ENCODE peak calls at places on chromosomes 2 and 18, in nine cellular contexts. Q is M059J; E is activated T-cell treated with anti-CD3 and anti-CD28 coated beads, Interleukin-2, amount 50 U/mL, for 48 hours; R is EH; U is neural crest cell; S is astrocyte of the spinal cord; P is AG04449; I is neural progenitor cell; F is caudate nucleus. Z is an unnamed sample.

GRCh38 chr2:117921520-117921919 is 92.3 kb downstream of the CCDC93 start:
- DNase-seq in Q (no peak), E (no peak), R (no peak), U (no peak), S (no peak), P (no peak), I (no peak), F (no peak), Z (no peak)

GRCh38 chr18:68721681-68722583 is 7.0 kb upstream of the TMX3 start:
- DNase-seq in Q (peak), E (no peak), R (peak), U (no peak), S (peak), P (no peak), I (no peak), F (no peak), Z (no peak)

GRCh38 chr2:143422681-143423080 is 293.5 kb downstream of the ARHGAP15 start:
- DNase-seq in Q (no peak), E (no peak), R (no peak), U (no peak), S (no peak), P (no peak), I (no peak), F (no peak), Z (no peak)

GRCh38 chr2:133326651-133327397 is 241.4 kb downstream of the NCKAP5 start:
- DNase-seq in Q (peak), E (no peak), R (peak), U (no peak), S (peak), P (peak), I (peak), F (no peak), Z (peak)

GRCh38 chr2:241288489-241288888 is 27.0 kb downstream of the HDLBP start:
- DNase-seq in Q (no peak), E (no peak), R (no peak), U (no peak), S (peak), P (no peak), I (no peak), F (no peak), Z (no peak)

GRCh38 chr2:127859712-127860085 is 1.7 kb upstream of the POLR2D start:
- DNase-seq in Q (no peak), E (peak), R (no peak), U (no peak), S (no peak), P (no peak), I (peak), F (no peak), Z (no peak)

GRCh38 chr2:28403388-28403956 is 10.8 kb downstream of the FOSL2 start:
- DNase-seq in Q (peak), E (no peak), R (peak), U (no peak), S (no peak), P (no peak), I (no peak), F (no peak), Z (no peak)

GRCh38 chr2:63194175-63194574 is 143.5 kb downstream of the OTX1 start:
- DNase-seq in Q (no peak), E (no peak), R (no peak), U (no peak), S (no peak), P (no peak), I (no peak), F (no peak), Z (no peak)

GRCh38 chr18:48084041-48084757 is 153.7 kb upstream of the SMAD2 start:
- DNase-seq in Q (no peak), E (no peak), R (no peak), U (no peak), S (no peak), P (no peak), I (no peak), F (no peak), Z (no peak)

GRCh38 chr2:102304268-102304667 is 7.1 kb upstream of the IL1RL1 start:
- DNase-seq in Q (no peak), E (no peak), R (no peak), U (no peak), S (peak), P (no peak), I (no peak), F (no peak), Z (no peak)

GRCh38 chr18:41974661-41975286 is 19.7 kb downstream of the PIK3C3 start:
- DNase-seq in Q (no peak), E (peak), R (no peak), U (no peak), S (no peak), P (no peak), I (no peak), F (no peak), Z (no peak)

GRCh38 chr18:53441761-53442414 is 782.6 kb downstream of the MBD2 start:
- DNase-seq in Q (no peak), E (no peak), R (no peak), U (no peak), S (no peak), P (no peak), I (no peak), F (no peak), Z (no peak)

GRCh38 chr2:174568425-174568824 is 29.2 kb downstream of the WIPF1 start:
- DNase-seq in Q (no peak), E (peak), R (no peak), U (no peak), S (no peak), P (no peak), I (no peak), F (no peak), Z (no peak)

GRCh38 chr2:128834203-128834602 is 515.5 kb upstream of the HS6ST1 start:
- DNase-seq in Q (no peak), E (no peak), R (no peak), U (no peak), S (no peak), P (no peak), I (no peak), F (no peak), Z (no peak)

Z was measured in GM04503.